ENCODE peak calls at places on chromosomes 13 and 19, in seven cellular contexts. One of them, this sample, is unnamed.

GRCh38 chr19:46478356-46478986 is 7.1 kb upstream of the PNMA8A start:
- DNase-seq in cardiac muscle cell: peak
- DNase-seq in lower leg skin: no peak
- DNase-seq in fibroblast of lung: peak
- DNase-seq in ascending aorta: no peak
- DNase-seq in A549: peak
- DNase-seq in HFF-Myc: no peak
- DNase-seq in this sample: peak

GRCh38 chr13:77511552-77511951 is 24.0 kb upstream of the SCEL start:
- DNase-seq in cardiac muscle cell: no peak
- DNase-seq in lower leg skin: no peak
- DNase-seq in fibroblast of lung: no peak
- DNase-seq in ascending aorta: no peak
- DNase-seq in A549: peak
- DNase-seq in HFF-Myc: no peak
- DNase-seq in this sample: no peak

GRCh38 chr13:93388701-93389100 is 162.1 kb downstream of the GPC6 start:
- DNase-seq in cardiac muscle cell: peak
- DNase-seq in lower leg skin: no peak
- DNase-seq in fibroblast of lung: peak
- DNase-seq in ascending aorta: no peak
- DNase-seq in A549: peak
- DNase-seq in HFF-Myc: peak
- DNase-seq in this sample: peak

GRCh38 chr19:46981296-46981695 is 38.3 kb upstream of the NPAS1 start:
- DNase-seq in cardiac muscle cell: no peak
- DNase-seq in lower leg skin: no peak
- DNase-seq in fibroblast of lung: no peak
- DNase-seq in ascending aorta: no peak
- DNase-seq in A549: no peak
- DNase-seq in HFF-Myc: no peak
- DNase-seq in this sample: no peak

GRCh38 chr13:75850915-75851314 is 214.8 kb downstream of the LMO7 start:
- DNase-seq in cardiac muscle cell: no peak
- DNase-seq in lower leg skin: no peak
- DNase-seq in fibroblast of lung: no peak
- DNase-seq in ascending aorta: no peak
- DNase-seq in A549: no peak
- DNase-seq in HFF-Myc: no peak
- DNase-seq in this sample: peak

GRCh38 chr19:58261968-58262921 is 16.5 kb upstream of the ZNF8 start:
- DNase-seq in cardiac muscle cell: no peak
- DNase-seq in lower leg skin: no peak
- DNase-seq in fibroblast of lung: peak
- DNase-seq in ascending aorta: no peak
- DNase-seq in A549: peak
- DNase-seq in HFF-Myc: no peak
- DNase-seq in this sample: no peak

GRCh38 chr19:43489310-43489709 is 15.2 kb downstream of the PHLDB3 start:
- DNase-seq in cardiac muscle cell: no peak
- DNase-seq in lower leg skin: no peak
- DNase-seq in fibroblast of lung: no peak
- DNase-seq in ascending aorta: no peak
- DNase-seq in A549: no peak
- DNase-seq in HFF-Myc: no peak
- DNase-seq in this sample: no peak

GRCh38 chr19:35994868-35995654 is at the start of gene SDHAF1:
- DNase-seq in cardiac muscle cell: peak
- DNase-seq in lower leg skin: peak
- DNase-seq in fibroblast of lung: peak
- DNase-seq in ascending aorta: peak
- DNase-seq in A549: peak
- DNase-seq in HFF-Myc: peak
- DNase-seq in this sample: peak

GRCh38 chr13:110444226-110444653 is 117.3 kb downstream of the RAB20 start:
- DNase-seq in cardiac muscle cell: peak
- DNase-seq in lower leg skin: peak
- DNase-seq in fibroblast of lung: peak
- DNase-seq in ascending aorta: no peak
- DNase-seq in A549: no peak
- DNase-seq in HFF-Myc: no peak
- DNase-seq in this sample: peak

GRCh38 chr13:112859817-112860190 is 109.2 kb upstream of the MCF2L start:
- DNase-seq in cardiac muscle cell: peak
- DNase-seq in lower leg skin: peak
- DNase-seq in fibroblast of lung: peak
- DNase-seq in ascending aorta: no peak
- DNase-seq in A549: no peak
- DNase-seq in HFF-Myc: no peak
- DNase-seq in this sample: peak

GRCh38 chr13:57557979-57558529 is 73.5 kb upstream of the PCDH17 start:
- DNase-seq in cardiac muscle cell: peak
- DNase-seq in lower leg skin: no peak
- DNase-seq in fibroblast of lung: peak
- DNase-seq in ascending aorta: no peak
- DNase-seq in A549: peak
- DNase-seq in HFF-Myc: no peak
- DNase-seq in this sample: no peak

GRCh38 chr19:46603752-46604241 is 2.7 kb downstream of the CALM3 start:
- DNase-seq in cardiac muscle cell: no peak
- DNase-seq in lower leg skin: peak
- DNase-seq in fibroblast of lung: no peak
- DNase-seq in ascending aorta: no peak
- DNase-seq in A549: no peak
- DNase-seq in HFF-Myc: no peak
- DNase-seq in this sample: no peak

GRCh38 chr13:43368003-43368402 is 344.6 kb downstream of the DNAJC15 start:
- DNase-seq in cardiac muscle cell: no peak
- DNase-seq in lower leg skin: no peak
- DNase-seq in fibroblast of lung: peak
- DNase-seq in ascending aorta: no peak
- DNase-seq in A549: no peak
- DNase-seq in HFF-Myc: no peak
- DNase-seq in this sample: peak

GRCh38 chr19:33557720-33558119 is 36.1 kb upstream of the PEPD start:
- DNase-seq in cardiac muscle cell: no peak
- DNase-seq in lower leg skin: no peak
- DNase-seq in fibroblast of lung: no peak
- DNase-seq in ascending aorta: no peak
- DNase-seq in A549: no peak
- DNase-seq in HFF-Myc: no peak
- DNase-seq in this sample: no peak

GRCh38 chr13:57583529-57583928 is 48.0 kb upstream of the PCDH17 start:
- DNase-seq in cardiac muscle cell: no peak
- DNase-seq in lower leg skin: no peak
- DNase-seq in fibroblast of lung: no peak
- DNase-seq in ascending aorta: no peak
- DNase-seq in A549: no peak
- DNase-seq in HFF-Myc: no peak
- DNase-seq in this sample: no peak

GRCh38 chr19:40231544-40232424 is 5.3 kb upstream of the CCNP start:
- DNase-seq in cardiac muscle cell: peak
- DNase-seq in lower leg skin: no peak
- DNase-seq in fibroblast of lung: peak
- DNase-seq in ascending aorta: no peak
- DNase-seq in A549: no peak
- DNase-seq in HFF-Myc: no peak
- DNase-seq in this sample: no peak

GRCh38 chr19:33400856-33401682 is 27.6 kb downstream of the CEBPG start:
- DNase-seq in cardiac muscle cell: no peak
- DNase-seq in lower leg skin: peak
- DNase-seq in fibroblast of lung: no peak
- DNase-seq in ascending aorta: no peak
- DNase-seq in A549: no peak
- DNase-seq in HFF-Myc: no peak
- DNase-seq in this sample: no peak

GRCh38 chr19:40282209-40282580 is 3.0 kb downstream of the AKT2 start:
- DNase-seq in cardiac muscle cell: no peak
- DNase-seq in lower leg skin: no peak
- DNase-seq in fibroblast of lung: no peak
- DNase-seq in ascending aorta: no peak
- DNase-seq in A549: no peak
- DNase-seq in HFF-Myc: no peak
- DNase-seq in this sample: no peak

GRCh38 chr13:39463611-39464010 is 139.4 kb downstream of the LHFPL6 start:
- DNase-seq in cardiac muscle cell: no peak
- DNase-seq in lower leg skin: no peak
- DNase-seq in fibroblast of lung: no peak
- DNase-seq in ascending aorta: no peak
- DNase-seq in A549: no peak
- DNase-seq in HFF-Myc: no peak
- DNase-seq in this sample: no peak

GRCh38 chr19:18392417-18392816 is 5.0 kb downstream of the LRRC25 start:
- DNase-seq in cardiac muscle cell: peak
- DNase-seq in lower leg skin: peak
- DNase-seq in fibroblast of lung: peak
- DNase-seq in ascending aorta: no peak
- DNase-seq in A549: no peak
- DNase-seq in HFF-Myc: no peak
- DNase-seq in this sample: no peak

GRCh38 chr19:50803633-50804419 is 13.6 kb downstream of the ACP4 start:
- DNase-seq in cardiac muscle cell: peak
- DNase-seq in lower leg skin: no peak
- DNase-seq in fibroblast of lung: no peak
- DNase-seq in ascending aorta: no peak
- DNase-seq in A549: no peak
- DNase-seq in HFF-Myc: no peak
- DNase-seq in this sample: no peak

GRCh38 chr13:50073340-50073739 is 58.1 kb downstream of the KCNRG start:
- DNase-seq in cardiac muscle cell: no peak
- DNase-seq in lower leg skin: no peak
- DNase-seq in fibroblast of lung: peak
- DNase-seq in ascending aorta: no peak
- DNase-seq in A549: no peak
- DNase-seq in HFF-Myc: no peak
- DNase-seq in this sample: no peak

GRCh38 chr13:19782049-19782726 is 557 bp downstream of the PSPC1 start:
- DNase-seq in cardiac muscle cell: peak
- DNase-seq in lower leg skin: peak
- DNase-seq in fibroblast of lung: peak
- DNase-seq in ascending aorta: no peak
- DNase-seq in A549: peak
- DNase-seq in HFF-Myc: no peak
- DNase-seq in this sample: peak

GRCh38 chr19:48498576-48498879 is 13.1 kb downstream of the LMTK3 start:
- DNase-seq in cardiac muscle cell: no peak
- DNase-seq in lower leg skin: no peak
- DNase-seq in fibroblast of lung: no peak
- DNase-seq in ascending aorta: no peak
- DNase-seq in A549: no peak
- DNase-seq in HFF-Myc: no peak
- DNase-seq in this sample: no peak

GRCh38 chr19:38250821-38251563 is 5.2 kb downstream of the PPP1R14A start:
- DNase-seq in cardiac muscle cell: peak
- DNase-seq in lower leg skin: no peak
- DNase-seq in fibroblast of lung: peak
- DNase-seq in ascending aorta: peak
- DNase-seq in A549: no peak
- DNase-seq in HFF-Myc: no peak
- DNase-seq in this sample: peak

GRCh38 chr13:106159295-106160195 is 375.9 kb downstream of the EFNB2 start:
- DNase-seq in cardiac muscle cell: no peak
- DNase-seq in lower leg skin: no peak
- DNase-seq in fibroblast of lung: no peak
- DNase-seq in ascending aorta: no peak
- DNase-seq in A549: no peak
- DNase-seq in HFF-Myc: no peak
- DNase-seq in this sample: no peak

GRCh38 chr19:12730054-12730453 is 4.4 kb downstream of the TRIR start:
- DNase-seq in cardiac muscle cell: no peak
- DNase-seq in lower leg skin: no peak
- DNase-seq in fibroblast of lung: no peak
- DNase-seq in ascending aorta: no peak
- DNase-seq in A549: no peak
- DNase-seq in HFF-Myc: no peak
- DNase-seq in this sample: no peak
- H3K4me3 ChIP-seq in cardiac muscle cell: no peak
- H3K4me3 ChIP-seq in lower leg skin: no peak
- H3K4me3 ChIP-seq in fibroblast of lung: no peak
- H3K4me3 ChIP-seq in ascending aorta: no peak
- H3K4me3 ChIP-seq in A549: no peak
- H3K4me3 ChIP-seq in HFF-Myc: no peak
- H3K4me3 ChIP-seq in this sample: no peak

DNA sequence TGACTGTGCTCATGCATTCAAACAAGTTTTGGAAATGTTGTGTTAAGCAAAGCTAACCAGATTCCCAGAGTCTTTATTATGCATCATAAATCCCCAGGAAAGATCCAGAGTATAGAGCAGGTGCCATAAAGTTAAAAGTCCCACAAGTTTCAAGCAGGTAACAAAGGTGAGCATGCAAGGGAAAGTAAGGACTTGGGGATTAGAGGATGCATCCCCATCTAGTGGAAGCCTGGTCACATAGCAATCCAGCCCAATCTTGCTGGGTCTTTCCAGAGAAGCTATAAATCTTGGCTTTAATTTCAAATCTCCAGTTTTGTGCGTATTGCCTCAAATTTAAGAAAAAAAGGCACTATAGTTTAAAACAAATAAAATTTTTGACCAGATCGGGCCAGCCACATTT is 72.7 kb downstream of the ZNF254 start:
- DNase-seq in cardiac muscle cell: peak
- DNase-seq in lower leg skin: no peak
- DNase-seq in fibroblast of lung: peak
- DNase-seq in ascending aorta: no peak
- DNase-seq in A549: peak
- DNase-seq in HFF-Myc: no peak
- DNase-seq in this sample: no peak
- TF ChIP-seq CTCF in cardiac muscle cell: peak
- TF ChIP-seq CTCF in lower leg skin: no peak
- TF ChIP-seq CTCF in fibroblast of lung: peak
- TF ChIP-seq CTCF in ascending aorta: no peak
- TF ChIP-seq CTCF in A549: no peak
- TF ChIP-seq CTCF in HFF-Myc: peak
- TF ChIP-seq CTCF in this sample: peak

GRCh38 chr13:59587971-59588716 is 575.6 kb downstream of the DIAPH3 start:
- DNase-seq in cardiac muscle cell: no peak
- DNase-seq in lower leg skin: no peak
- DNase-seq in fibroblast of lung: no peak
- DNase-seq in ascending aorta: no peak
- DNase-seq in A549: no peak
- DNase-seq in HFF-Myc: no peak
- DNase-seq in this sample: no peak
- H3K4me3 ChIP-seq in cardiac muscle cell: no peak
- H3K4me3 ChIP-seq in lower leg skin: no peak
- H3K4me3 ChIP-seq in fibroblast of lung: no peak
- H3K4me3 ChIP-seq in ascending aorta: no peak
- H3K4me3 ChIP-seq in A549: no peak
- H3K4me3 ChIP-seq in HFF-Myc: no peak
- H3K4me3 ChIP-seq in this sample: no peak

GRCh38 chr13:99658266-99658991 is 157.2 kb downstream of the TM9SF2 start:
- DNase-seq in cardiac muscle cell: peak
- DNase-seq in lower leg skin: peak
- DNase-seq in fibroblast of lung: peak
- DNase-seq in ascending aorta: no peak
- DNase-seq in A549: peak
- DNase-seq in HFF-Myc: no peak
- DNase-seq in this sample: peak
- TF ChIP-seq CTCF in cardiac muscle cell: peak
- TF ChIP-seq CTCF in lower leg skin: no peak
- TF ChIP-seq CTCF in fibroblast of lung: peak
- TF ChIP-seq CTCF in ascending aorta: no peak
- TF ChIP-seq CTCF in A549: peak
- TF ChIP-seq CTCF in HFF-Myc: peak
- TF ChIP-seq CTCF in this sample: peak

This sample was measured in brain microvascular endothelial cell.